ENCODE peak calls at places on chromosome 20, in seven cellular contexts. U is brain microvascular endothelial cell; G is MM.1S; E is mucosa of descending colon; C is astrocyte; S is ovary; V is CD8-positive, alpha-beta T cell. W is an unnamed sample. For H3K36me3, the result is how much of the 10 kb centered on the place peaks cover.

GRCh38 chr20:17641993-17642392 is 40.0 kb downstream of the RRBP1 start:
- DNase-seq in U (no peak), G (no peak), E (peak), C (no peak), S (no peak), V (no peak), W (no peak)

GRCh38 chr20:20977786-20978185 is 128.4 kb downstream of the LINC00237 start:
- DNase-seq in U (no peak), G (no peak), E (no peak), C (no peak), S (no peak), V (no peak), W (no peak)

GRCh38 chr20:4542270-4542669 is 179.4 kb upstream of the PRND start:
- DNase-seq in U (no peak), G (no peak), E (no peak), C (no peak), S (no peak), V (no peak), W (no peak)

GRCh38 chr20:31710423-31711250 is 12.0 kb downstream of the BCL2L1 start:
- DNase-seq in U (no peak), G (peak), E (no peak), C (no peak), S (no peak), V (no peak), W (no peak)

GRCh38 chr20:24783631-24784492 is 165.2 kb upstream of the CST7 start:
- DNase-seq in U (no peak), G (peak), E (no peak), C (no peak), S (no peak), V (no peak), W (no peak)

GRCh38 chr20:32296874-32297420 is 19.5 kb downstream of the KIF3B start:
- DNase-seq in U (no peak), G (no peak), E (no peak), C (no peak), S (no peak), V (no peak), W (no peak)

GRCh38 chr20:3115190-3116107 is 30.9 kb upstream of the AVP start:
- DNase-seq in U (peak), G (peak), E (no peak), C (peak), S (peak), V (peak), W (no peak)

GRCh38 chr20:47126709-47127108 is 229.8 kb downstream of the ZMYND8 start:
- DNase-seq in U (peak), G (no peak), E (no peak), C (peak), S (no peak), V (no peak), W (no peak)

GRCh38 chr20:2596673-2597279 is 55.7 kb upstream of the NOP56 start:
- DNase-seq in U (peak), G (no peak), E (no peak), C (no peak), S (no peak), V (no peak), W (no peak)

GRCh38 chr20:46060301-46060881 is 29.4 kb downstream of the NCOA5 start:
- DNase-seq in U (no peak), G (peak), E (no peak), C (no peak), S (no peak), V (no peak), W (peak)

GRCh38 chr20:7411075-7411474 is 529.2 kb downstream of the HAO1 start:
- DNase-seq in U (no peak), G (no peak), E (no peak), C (no peak), S (no peak), V (no peak), W (no peak)

GRCh38 chr20:43691928-43692524 is 25.1 kb downstream of the MYBL2 start:
- DNase-seq in U (peak), G (peak), E (peak), C (no peak), S (no peak), V (peak), W (no peak)

GRCh38 chr20:37316116-37316774 is 26.8 kb downstream of the MANBAL start:
- DNase-seq in U (peak), G (no peak), E (no peak), C (no peak), S (no peak), V (no peak), W (peak)

GRCh38 chr20:25136643-25137559 is 55.0 kb upstream of the VSX1 start:
- DNase-seq in U (peak), G (no peak), E (peak), C (peak), S (peak), V (no peak), W (peak)

GRCh38 chr20:58695084-58695722 is 2.6 kb downstream of the NPEPL1 start:
- DNase-seq in U (no peak), G (no peak), E (no peak), C (no peak), S (peak), V (no peak), W (no peak)

GRCh38 chr20:59836768-59837167 is 96.7 kb downstream of the SYCP2 start:
- DNase-seq in U (no peak), G (no peak), E (no peak), C (no peak), S (no peak), V (no peak), W (no peak)

GRCh38 chr20:10447028-10447427 is 11.9 kb downstream of the SLX4IP start:
- DNase-seq in U (peak), G (peak), E (no peak), C (peak), S (no peak), V (peak), W (no peak)

GRCh38 chr20:36856691-36857635 is 19.0 kb upstream of the TLDC2 start:
- DNase-seq in U (no peak), G (no peak), E (no peak), C (no peak), S (no peak), V (peak), W (no peak)

GRCh38 chr20:20492521-20493334 is 124.8 kb downstream of the INSM1 start:
- DNase-seq in U (no peak), G (no peak), E (no peak), C (peak), S (no peak), V (no peak), W (no peak)

GRCh38 chr20:4113996-4114603 is 98.7 kb upstream of the RNF24 start:
- DNase-seq in U (no peak), G (no peak), E (no peak), C (no peak), S (no peak), V (no peak), W (no peak)

GRCh38 chr20:6708010-6708409 is 59.5 kb upstream of the BMP2 start:
- DNase-seq in U (peak), G (no peak), E (peak), C (peak), S (peak), V (no peak), W (no peak)

GRCh38 chr20:51624157-51624731 is 81.7 kb upstream of the NFATC2 start:
- DNase-seq in U (peak), G (peak), E (no peak), C (peak), S (peak), V (peak), W (no peak)

GRCh38 chr20:14049111-14049510 is 53.8 kb downstream of the MACROD2 start:
- DNase-seq in U (no peak), G (peak), E (no peak), C (no peak), S (no peak), V (no peak), W (no peak)

GRCh38 chr20:1735417-1736089 is 78.0 kb upstream of the SIRPG start:
- DNase-seq in U (no peak), G (no peak), E (no peak), C (no peak), S (no peak), V (no peak), W (no peak)

GRCh38 chr20:56625837-56626236 is 3.3 kb upstream of the TFAP2C start:
- DNase-seq in U (no peak), G (no peak), E (no peak), C (no peak), S (no peak), V (no peak), W (no peak)

GRCh38 chr20:43543138-43543537 is 15.7 kb upstream of the SGK2 start:
- DNase-seq in U (no peak), G (peak), E (no peak), C (no peak), S (no peak), V (no peak), W (no peak)

GRCh38 chr20:32437391-32438074 is 79.4 kb downstream of the ASXL1 start:
- DNase-seq in U (no peak), G (no peak), E (no peak), C (no peak), S (no peak), V (no peak), W (no peak)

GRCh38 chr20:14067631-14068030 is 72.3 kb downstream of the MACROD2 start:
- DNase-seq in U (no peak), G (no peak), E (no peak), C (no peak), S (no peak), V (no peak), W (no peak)

GRCh38 chr20:20411841-20412240 is 43.9 kb downstream of the INSM1 start:
- DNase-seq in U (no peak), G (no peak), E (no peak), C (no peak), S (no peak), V (no peak), W (no peak)

GRCh38 chr20:38770970-38771369 is 22.7 kb downstream of the ACTR5 start:
- DNase-seq in U (no peak), G (no peak), E (no peak), C (no peak), S (no peak), V (no peak), W (no peak)
- H3K36me3 ChIP-seq in U (under half), G (under half), E (under half), C (under half), S (under half), V (under half), W (under half)

GRCh38 chr20:16272961-16273360 is 300.3 kb downstream of the KIF16B start:
- DNase-seq in U (no peak), G (no peak), E (peak), C (no peak), S (no peak), V (no peak), W (no peak)

GRCh38 chr20:16271450-16271849 is 301.8 kb downstream of the KIF16B start:
- DNase-seq in U (no peak), G (no peak), E (no peak), C (no peak), S (no peak), V (no peak), W (no peak)

GRCh38 chr20:16279320-16279719 is 293.9 kb downstream of the KIF16B start:
- DNase-seq in U (no peak), G (no peak), E (no peak), C (no peak), S (no peak), V (no peak), W (no peak)

DNA sequence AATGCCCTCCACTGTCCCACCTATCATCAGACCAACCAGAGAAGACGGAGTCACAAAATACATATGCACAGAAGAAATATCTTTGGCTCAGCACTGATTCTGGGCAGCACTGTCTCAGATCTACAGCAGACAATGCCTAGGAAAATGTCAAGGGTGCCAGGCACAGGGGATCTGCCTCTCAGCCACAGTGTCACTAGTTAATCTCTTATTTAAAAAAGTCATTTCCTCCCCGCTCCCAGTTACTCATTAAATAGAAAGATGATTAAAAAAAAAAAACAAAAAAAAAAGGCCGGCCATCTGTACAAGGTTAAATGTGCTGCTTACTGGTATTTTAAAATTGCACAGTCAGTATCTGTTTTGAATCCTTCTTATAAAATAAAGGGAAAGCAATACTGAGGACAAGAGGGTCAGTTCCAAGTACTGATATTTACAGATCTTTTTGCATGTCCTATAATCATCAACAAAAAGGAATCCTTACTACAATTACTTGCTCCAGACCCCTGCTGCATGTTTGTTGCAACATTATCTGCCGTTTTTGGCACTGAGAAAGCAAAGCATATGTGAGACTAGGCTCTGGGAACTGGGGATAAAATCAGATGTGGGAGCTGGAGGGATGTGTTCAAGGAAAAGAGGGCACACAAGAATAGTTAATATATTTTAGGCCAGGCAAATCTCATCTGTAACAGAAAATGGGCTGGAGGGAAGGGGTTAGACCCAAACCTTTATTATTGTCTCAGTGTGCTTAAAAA is 299.3 kb downstream of the KIF16B start:
- DNase-seq in U (no peak), G (no peak), E (no peak), C (no peak), S (no peak), V (no peak), W (no peak)
- H3K36me3 ChIP-seq in U (under half), G (under half), E (under half), C (under half), S (under half), V (under half), W (under half)

GRCh38 chr20:50572922-50573777 is 63.0 kb downstream of the PTPN1 start:
- DNase-seq in U (no peak), G (no peak), E (no peak), C (peak), S (peak), V (no peak), W (peak)
- H3K36me3 ChIP-seq in U (half or more), G (under half), E (under half), C (under half), S (under half), V (under half), W (under half)

DNA sequence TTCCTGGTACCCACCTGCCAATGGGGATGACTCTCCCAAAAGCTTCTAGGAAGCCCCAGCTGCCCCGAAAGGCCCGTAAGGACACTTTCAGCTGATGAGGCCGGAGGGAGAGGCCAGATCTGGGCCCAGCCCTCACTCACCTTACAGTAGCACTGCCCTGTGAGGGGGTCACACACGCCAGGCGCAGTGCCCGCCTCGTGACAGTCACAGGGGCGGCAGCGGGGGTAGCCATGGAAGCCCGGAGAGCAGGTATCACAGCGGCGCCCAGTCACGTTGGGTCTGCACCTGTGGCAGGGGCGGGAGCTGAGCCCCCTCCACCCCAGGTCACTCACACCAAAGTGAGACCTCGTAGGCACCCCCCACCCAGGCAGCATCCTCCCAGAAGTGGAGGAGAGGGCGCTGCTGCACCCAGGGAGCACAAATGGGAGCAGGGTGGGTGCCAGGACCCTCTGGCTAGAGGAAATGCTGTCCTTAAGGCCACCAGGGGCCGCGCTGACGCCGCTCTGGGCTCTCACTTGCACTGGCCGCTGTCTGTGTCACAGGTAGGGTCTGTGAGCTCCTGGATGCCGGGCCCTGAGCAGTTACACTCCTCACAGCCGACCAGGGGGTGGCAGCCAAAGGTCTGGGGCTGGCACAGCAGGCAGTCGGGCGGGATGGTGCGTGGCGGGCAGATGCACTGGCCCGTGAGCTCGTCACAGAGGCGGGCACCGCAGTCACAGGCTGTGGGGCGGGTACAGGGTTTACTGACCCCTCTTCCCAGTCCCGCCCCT is 25.1 kb downstream of the ADRM1 start:
- DNase-seq in U (no peak), G (no peak), E (no peak), C (no peak), S (no peak), V (no peak), W (no peak)
- H3K36me3 ChIP-seq in U (half or more), G (under half), E (under half), C (under half), S (under half), V (under half), W (half or more)

DNA sequence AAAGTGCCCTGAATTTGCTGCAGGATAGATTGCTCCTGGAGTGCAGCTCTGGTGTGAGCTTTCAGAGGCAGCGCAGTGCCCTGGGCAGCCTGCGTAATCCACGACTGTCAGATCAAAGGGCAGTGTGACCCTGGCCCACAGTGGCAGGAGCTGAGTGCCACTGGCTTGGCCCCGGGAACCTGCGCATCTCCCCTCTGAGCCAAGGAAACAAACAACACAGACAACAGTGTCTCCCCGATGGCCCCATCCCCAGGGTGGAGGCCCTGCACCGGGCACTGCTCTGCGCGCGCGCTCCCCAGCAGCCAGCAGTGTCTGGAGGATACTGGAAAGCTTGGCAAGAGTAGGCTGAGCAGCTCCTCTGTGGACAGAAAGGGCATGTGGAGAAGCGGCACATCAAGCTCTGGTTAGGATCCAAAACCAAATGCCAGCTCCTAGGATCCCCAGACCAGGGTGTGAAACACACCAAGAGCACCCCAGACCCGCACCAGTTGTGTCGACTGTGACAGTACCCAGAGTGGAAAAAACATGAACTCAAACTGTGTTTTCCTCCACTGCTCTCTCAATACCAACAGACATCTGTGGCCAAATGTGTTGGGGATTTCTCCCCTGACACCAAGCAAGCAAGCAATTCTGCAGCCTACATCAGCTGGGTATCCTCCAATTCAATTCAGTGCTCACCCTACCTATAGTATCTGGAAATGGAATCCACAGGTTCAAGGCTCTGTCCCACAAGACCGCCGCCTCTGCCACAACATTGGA is 26.7 kb downstream of the RBCK1 start:
- DNase-seq in U (no peak), G (no peak), E (no peak), C (no peak), S (no peak), V (no peak), W (no peak)
- H3K36me3 ChIP-seq in U (half or more), G (under half), E (under half), C (under half), S (under half), V (under half), W (half or more)

GRCh38 chr20:48308232-48308781 is 519.5 kb downstream of the PREX1 start:
- DNase-seq in U (no peak), G (no peak), E (no peak), C (no peak), S (no peak), V (no peak), W (no peak)
- H3K36me3 ChIP-seq in U (under half), G (under half), E (under half), C (under half), S (under half), V (under half), W (under half)

DNA sequence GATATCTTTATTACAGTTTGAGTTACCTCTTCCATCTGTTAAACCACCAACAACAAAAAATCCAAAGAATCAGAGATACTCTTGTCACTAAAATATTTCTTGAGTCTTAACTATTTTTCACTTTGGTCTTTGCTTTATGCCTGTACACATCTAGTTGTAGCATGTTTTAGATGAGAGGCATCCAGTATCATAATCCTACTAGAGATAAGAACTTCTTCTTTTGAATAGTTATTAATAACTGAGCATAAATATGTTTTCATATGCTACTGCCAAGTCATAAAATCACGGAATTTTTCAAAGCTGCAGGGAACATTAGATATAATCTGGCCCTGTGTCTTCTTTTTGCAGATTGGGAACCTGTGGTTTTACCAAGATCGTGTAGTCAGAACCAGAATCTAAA is 55.3 kb downstream of the STK4 start:
- DNase-seq in U (no peak), G (no peak), E (no peak), C (no peak), S (no peak), V (no peak), W (no peak)
- H3K36me3 ChIP-seq in U (under half), G (under half), E (under half), C (under half), S (under half), V (under half), W (under half)

W was measured in ascending aorta.